ENCODE peak calls at places on chromosomes 12 and 14, in six cellular contexts. M is fibroblast of lung, D is mesothelial cell of epicardium, F is lower lobe of right lung, N is left ventricle myocardium inferior, U is dorsolateral prefrontal cortex. L is an unnamed sample.
A peak's percentile ranks its signal among the peaks of the same experiment; 100 is the strongest.

GRCh38 chr12:33438890-33439586 is 581 bp downstream of the SYT10 start:
- DNase-seq in D (peak; percentile 71), N (no peak), M (peak; percentile 13), F (no peak), U (no peak), L (no peak)

GRCh38 chr14:81423504-81423903 is 23.4 kb upstream of the STON2 start:
- DNase-seq in M (no peak), F (peak; percentile 47), D (no peak), U (no peak), N (peak; percentile 50), L (no peak)

GRCh38 chr12:47894068-47894467 is 10.7 kb downstream of the VDR start:
- DNase-seq in F (no peak), M (no peak), N (no peak), U (no peak), D (no peak), L (no peak)

GRCh38 chr12:67048371-67048770 is 220.8 kb upstream of the CAND1 start:
- DNase-seq in U (no peak), F (no peak), D (no peak), M (no peak), N (no peak), L (no peak)

GRCh38 chr12:1047898-1048660 is 57.1 kb downstream of the ERC1 start:
- DNase-seq in U (no peak), D (no peak), M (peak; percentile 12), F (no peak), N (no peak), L (no peak)

GRCh38 chr14:95482967-95483842 is 33.2 kb downstream of the SYNE3 start:
- DNase-seq in N (peak; percentile 79), D (no peak), U (no peak), F (peak; percentile 64), M (peak; percentile 94), L (no peak)

GRCh38 chr12:119115296-119115905 is 63.3 kb upstream of the HSPB8 start:
- DNase-seq in F (no peak), N (no peak), U (no peak), D (peak; percentile 57), M (peak; percentile 18), L (no peak)

GRCh38 chr12:111546758-111547383 is 52.2 kb downstream of the ATXN2 start:
- DNase-seq in N (no peak), F (no peak), U (no peak), M (peak; percentile 55), D (no peak), L (no peak)

GRCh38 chr12:22282283-22282682 is 52.2 kb downstream of the ST8SIA1 start:
- DNase-seq in F (no peak), M (peak; percentile 89), U (no peak), N (no peak), D (no peak), L (no peak)

GRCh38 chr12:91819132-91819447 is 326.6 kb downstream of the BTG1 start:
- DNase-seq in D (no peak), U (no peak), N (no peak), M (no peak), F (no peak), L (no peak)

GRCh38 chr12:124939428-124940142 is 25.1 kb upstream of the UBC start:
- DNase-seq in F (peak; percentile 86), U (peak; percentile 85), M (peak; percentile 97), D (peak; percentile 94), N (peak; percentile 85), L (peak; percentile 95)

GRCh38 chr12:95820096-95820703 is 29.6 kb upstream of the NTN4 start:
- DNase-seq in N (no peak), F (no peak), U (no peak), M (peak; percentile 46), D (peak; percentile 42), L (no peak)

GRCh38 chr12:109595321-109595902 is 21.8 kb downstream of the MVK start:
- DNase-seq in N (no peak), U (no peak), D (no peak), M (no peak), F (no peak), L (no peak)

GRCh38 chr12:121811434-121812319 is 7.9 kb downstream of the SETD1B start:
- DNase-seq in M (peak; percentile 59), D (peak; percentile 90), F (peak; percentile 83), U (no peak), N (peak; percentile 74), L (peak; percentile 91)

GRCh38 chr12:113462117-113462774 is 9.4 kb downstream of the LHX5 start:
- DNase-seq in M (peak; percentile 52), N (peak; percentile 82), F (peak; percentile 87), U (peak; percentile 61), D (peak; percentile 85), L (no peak)

GRCh38 chr12:54306925-54307731 is 6.3 kb upstream of the NFE2 start:
- DNase-seq in N (peak; percentile 79), D (no peak), M (peak; percentile 55), U (no peak), F (peak; percentile 96), L (no peak)

GRCh38 chr14:56874375-56874774 is 64.1 kb upstream of the OTX2 start:
- DNase-seq in M (no peak), U (no peak), D (no peak), N (no peak), F (no peak), L (no peak)

GRCh38 chr14:21734457-21735074 is 60.9 kb upstream of the OR4E1 start:
- DNase-seq in M (peak; percentile 1), U (no peak), F (no peak), D (no peak), N (no peak), L (no peak)

GRCh38 chr14:24139272-24139934 is 2.0 kb downstream of the EMC9 start:
- DNase-seq in D (no peak), U (no peak), F (no peak), N (no peak), M (no peak), L (no peak)

GRCh38 chr12:46462641-46463355 is 90.2 kb upstream of the SLC38A2 start:
- DNase-seq in F (no peak), M (no peak), U (no peak), D (no peak), N (no peak), L (no peak)

GRCh38 chr14:29458547-29458946 is 469.1 kb downstream of the PRKD1 start:
- DNase-seq in D (no peak), F (no peak), N (no peak), M (peak; percentile 46), U (no peak), L (no peak)

GRCh38 chr14:54194501-54194900 is 202.3 kb upstream of the CDKN3 start:
- DNase-seq in U (no peak), N (no peak), M (no peak), F (no peak), D (no peak), L (no peak)

GRCh38 chr12:93714382-93714781 is 37.2 kb downstream of the CRADD start:
- DNase-seq in U (no peak), M (peak; percentile 10), F (no peak), N (no peak), D (no peak), L (no peak)

GRCh38 chr14:68571073-68571703 is 221.7 kb downstream of the ZFP36L1 start:
- DNase-seq in F (no peak), U (no peak), D (no peak), N (no peak), M (no peak), L (no peak)

GRCh38 chr12:122884091-122884826 is 11.7 kb downstream of the VPS37B start:
- DNase-seq in D (no peak), N (no peak), M (peak; percentile 64), F (no peak), U (no peak), L (no peak)

GRCh38 chr14:97442363-97442762 is 645.2 kb downstream of the VRK1 start:
- DNase-seq in U (no peak), N (no peak), F (no peak), D (no peak), M (no peak), L (no peak)

DNA sequence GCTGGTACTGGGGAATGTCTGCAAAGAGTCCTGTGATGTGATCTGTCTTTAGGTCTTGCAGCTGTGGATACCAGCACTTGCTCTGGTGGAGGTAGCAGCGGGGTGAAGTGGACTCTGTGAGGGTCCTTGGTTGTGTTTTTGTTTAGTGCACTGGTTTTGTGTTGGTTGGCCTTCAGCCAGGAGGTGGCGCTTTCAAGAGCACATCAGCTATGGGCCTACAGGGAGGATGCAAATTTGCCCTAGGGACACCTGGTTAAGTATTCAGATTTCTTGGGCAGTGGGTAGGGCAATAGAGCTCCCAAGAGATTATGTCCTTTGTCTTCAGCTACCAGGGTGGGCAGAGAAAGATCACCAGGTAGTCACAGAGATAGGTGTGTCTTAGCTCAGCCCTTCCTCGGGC is 63.8 kb downstream of the PTGER2 start:
- DNase-seq in F (no peak), N (no peak), U (no peak), D (no peak), M (no peak), L (no peak)
- TF ChIP-seq CTCF in F (no peak), N (no peak), U (no peak), D (no peak), M (no peak), L (no peak)

GRCh38 chr12:120625557-120626419 is 14.6 kb upstream of the CABP1 start:
- DNase-seq in U (no peak), D (no peak), F (no peak), M (no peak), N (no peak), L (no peak)

GRCh38 chr12:120631097-120631496 is 9.3 kb upstream of the CABP1 start:
- DNase-seq in N (no peak), D (no peak), M (no peak), U (no peak), F (no peak), L (no peak)

GRCh38 chr12:120630139-120630895 is 10.1 kb upstream of the CABP1 start:
- DNase-seq in F (no peak), U (no peak), M (no peak), N (no peak), D (no peak), L (no peak)

GRCh38 chr12:120628919-120629318 is 11.5 kb upstream of the CABP1 start:
- DNase-seq in F (no peak), M (no peak), U (no peak), N (no peak), D (no peak), L (no peak)
- TF ChIP-seq CTCF in F (no peak), M (no peak), U (no peak), N (peak; percentile 54), D (no peak), L (no peak)

GRCh38 chr14:104933721-104934379 is 9.2 kb downstream of the PLD4 start:
- DNase-seq in D (no peak), N (peak; percentile 12), U (no peak), M (no peak), F (peak; percentile 30), L (no peak)

GRCh38 chr14:104931323-104931770 is 6.7 kb downstream of the PLD4 start:
- DNase-seq in F (peak; percentile 34), U (no peak), D (no peak), M (no peak), N (no peak), L (no peak)

GRCh38 chr14:104934380-104934733 is 9.7 kb downstream of the PLD4 start:
- DNase-seq in U (no peak), M (no peak), F (no peak), D (no peak), N (no peak), L (no peak)

GRCh38 chr14:104931771-104932675 is 7.3 kb downstream of the PLD4 start:
- DNase-seq in M (peak; percentile 6), F (peak; percentile 46), U (no peak), D (no peak), N (peak; percentile 15), L (no peak)

GRCh38 chr14:104932676-104933631 is 8.3 kb downstream of the PLD4 start:
- DNase-seq in D (peak; percentile 91), F (peak; percentile 90), M (peak; percentile 62), N (peak; percentile 88), U (peak; percentile 52), L (peak; percentile 92)
- TF ChIP-seq CTCF in D (peak; percentile 74), F (peak; percentile 71), M (peak; percentile 46), N (peak; percentile 75), U (peak; percentile 66), L (peak; percentile 81)

GRCh38 chr14:87049886-87050820 is 942.8 kb downstream of the GALC start:
- DNase-seq in U (no peak), D (peak; percentile 45), N (no peak), F (no peak), M (peak; percentile 18), L (no peak)
- TF ChIP-seq CTCF in U (no peak), D (peak; percentile 72), N (peak; percentile 28), F (peak; percentile 20), M (peak; percentile 53), L (peak; percentile 72)

L was measured in type B pancreatic cell.